ENCODE peak calls at places on chromosomes 12 and 14, in four cellular contexts. Q, S, A and F are unnamed samples.

GRCh38 chr14:33839193-33840076 is 111.4 kb downstream of the EGLN3 start:
- DNase-seq in Q (peak), S (peak), A (peak), F (peak)

GRCh38 chr14:67461341-67461985 is 27.1 kb downstream of the TMEM229B start:
- DNase-seq in Q (no peak), S (no peak), A (peak), F (no peak)

GRCh38 chr12:89314060-89314761 is 38.1 kb downstream of the DUSP6 start:
- DNase-seq in Q (no peak), S (no peak), A (no peak), F (no peak)

GRCh38 chr12:109562871-109563270 is 10.4 kb downstream of the MMAB start:
- DNase-seq in Q (no peak), S (no peak), A (no peak), F (no peak)

GRCh38 chr12:130120012-130120805 is 42.1 kb upstream of the FZD10 start:
- DNase-seq in Q (no peak), S (no peak), A (no peak), F (no peak)

GRCh38 chr14:63454863-63455622 is 88.1 kb downstream of the PPP2R5E start:
- DNase-seq in Q (peak), S (no peak), A (no peak), F (peak)

GRCh38 chr12:52230364-52231281 is 2.4 kb upstream of the KRT7 start:
- DNase-seq in Q (no peak), S (no peak), A (peak), F (no peak)

GRCh38 chr12:41992029-41992428 is 152.6 kb downstream of the GXYLT1 start:
- DNase-seq in Q (no peak), S (no peak), A (no peak), F (no peak)

GRCh38 chr14:99038401-99038800 is 233.6 kb downstream of the BCL11B start:
- DNase-seq in Q (peak), S (no peak), A (no peak), F (peak)

GRCh38 chr12:64781374-64782029 is 22.3 kb upstream of the GNS start:
- DNase-seq in Q (no peak), S (no peak), A (no peak), F (peak)

GRCh38 chr12:91654087-91654486 is 471.5 kb upstream of the DCN start:
- DNase-seq in Q (no peak), S (no peak), A (no peak), F (no peak)

GRCh38 chr14:93033983-93034670 is 81.6 kb downstream of the ITPK1 start:
- DNase-seq in Q (no peak), S (no peak), A (no peak), F (no peak)

GRCh38 chr12:133231001-133231400 is 4.7 kb downstream of the ANHX start:
- DNase-seq in Q (no peak), S (no peak), A (no peak), F (no peak)

GRCh38 chr14:88129306-88130056 is 124.5 kb downstream of the GPR65 start:
- DNase-seq in Q (peak), S (no peak), A (no peak), F (no peak)

GRCh38 chr12:90682398-90682797 is 272.6 kb downstream of the CCER1 start:
- DNase-seq in Q (no peak), S (no peak), A (no peak), F (no peak)

GRCh38 chr12:12563529-12563928 is 866 bp upstream of the DUSP16 start:
- DNase-seq in Q (peak), S (no peak), A (peak), F (no peak)

GRCh38 chr12:124422570-124423523 is 128.0 kb downstream of the RFLNA start:
- DNase-seq in Q (peak), S (no peak), A (peak), F (peak)

GRCh38 chr12:41983896-41984295 is 160.8 kb downstream of the GXYLT1 start:
- DNase-seq in Q (no peak), S (no peak), A (no peak), F (no peak)

GRCh38 chr12:63068857-63069442 is 82.1 kb downstream of the AVPR1A start:
- DNase-seq in Q (peak), S (no peak), A (peak), F (no peak)

GRCh38 chr12:4489551-4489950 is 43.9 kb upstream of the FGF6 start:
- DNase-seq in Q (no peak), S (no peak), A (no peak), F (no peak)

GRCh38 chr12:18955594-18955993 is 173.9 kb upstream of the PLEKHA5 start:
- DNase-seq in Q (peak), S (no peak), A (no peak), F (no peak)

GRCh38 chr12:42326466-42327226 is 679 bp downstream of the PPHLN1 start:
- DNase-seq in Q (peak), S (no peak), A (no peak), F (no peak)

GRCh38 chr12:108850854-108851573 is 6.4 kb downstream of the SSH1 start:
- DNase-seq in Q (peak), S (no peak), A (peak), F (no peak)

GRCh38 chr12:18158774-18159557 is 69.0 kb upstream of the RERGL start:
- DNase-seq in Q (peak), S (peak), A (no peak), F (no peak)

GRCh38 chr14:100340454-100340813 is 17.3 kb downstream of the SLC25A47 start:
- DNase-seq in Q (no peak), S (no peak), A (no peak), F (no peak)

GRCh38 chr12:77560714-77561113 is 270.0 kb upstream of the NAV3 start:
- DNase-seq in Q (no peak), S (no peak), A (no peak), F (no peak)

GRCh38 chr12:117038919-117039318 is 60.3 kb downstream of the TESC start:
- DNase-seq in Q (no peak), S (no peak), A (no peak), F (no peak)

GRCh38 chr12:55847603-55848329 is 5.0 kb upstream of the MMP19 start:
- DNase-seq in Q (peak), S (no peak), A (no peak), F (peak)

GRCh38 chr14:99989032-99989431 is 76.2 kb upstream of the EVL start:
- DNase-seq in Q (no peak), S (no peak), A (no peak), F (no peak)

GRCh38 chr12:69540606-69541386 is 44.5 kb upstream of the CCT2 start:
- DNase-seq in Q (peak), S (no peak), A (no peak), F (no peak)

GRCh38 chr14:76917158-76917596 is 91.0 kb downstream of the LRRC74A start:
- DNase-seq in Q (peak), S (no peak), A (peak), F (peak)

GRCh38 chr12:70196732-70197361 is 46.4 kb upstream of the CNOT2 start:
- DNase-seq in Q (no peak), S (no peak), A (no peak), F (no peak)

GRCh38 chr14:78401866-78402265 is 231.7 kb downstream of the NRXN3 start:
- DNase-seq in Q (no peak), S (no peak), A (no peak), F (no peak)

GRCh38 chr14:24274101-24274543 is 2.7 kb upstream of the RABGGTA start:
- DNase-seq in Q (no peak), S (peak), A (peak), F (peak)

GRCh38 chr14:59695198-59695597 is 118.6 kb upstream of the CCDC175 start:
- DNase-seq in Q (no peak), S (no peak), A (no peak), F (no peak)

GRCh38 chr12:77625441-77625840 is 205.3 kb upstream of the NAV3 start:
- DNase-seq in Q (peak), S (no peak), A (peak), F (no peak)

GRCh38 chr14:103361868-103362267 is 23.3 kb upstream of the MARK3 start:
- DNase-seq in Q (peak), S (no peak), A (peak), F (no peak)

GRCh38 chr14:53295985-53296582 is 143.0 kb upstream of the DDHD1 start:
- DNase-seq in Q (peak), S (no peak), A (no peak), F (no peak)

GRCh38 chr14:44833376-44833775 is 128.4 kb downstream of the KLHL28 start:
- DNase-seq in Q (peak), S (no peak), A (no peak), F (no peak)

GRCh38 chr12:122886851-122887816 is 8.8 kb downstream of the VPS37B start:
- DNase-seq in Q (peak), S (peak), A (peak), F (peak)